ENCODE peak calls at places on chromosomes 16 and 17, in seven cellular contexts. X is mesenchymal stem cell, N is hepatocyte, P is HCT116, I is SK-N-SH, W is A549, K is mesendoderm. C is an unnamed sample. For H3K4me1, the result is how much of the 10 kb centered on the place peaks cover.

GRCh38 chr16:21638573-21638975 is 13.8 kb downstream of the IGSF6 start:
- DNase-seq in X (peak), N (no peak), P (no peak), I (no peak), W (no peak), K (no peak), C (peak)

GRCh38 chr17:14950216-14950615 is 314.9 kb downstream of the PMP22 start:
- DNase-seq in X (peak), N (no peak), P (no peak), I (no peak), W (no peak), K (peak), C (no peak)

GRCh38 chr16:47480410-47480809 is 19.3 kb downstream of the PHKB start:
- DNase-seq in X (no peak), N (no peak), P (no peak), I (no peak), W (no peak), K (no peak), C (no peak)

GRCh38 chr17:2797226-2797625 is 988 bp downstream of the RAP1GAP2 start:
- DNase-seq in X (no peak), N (no peak), P (no peak), I (peak), W (no peak), K (no peak), C (peak)

GRCh38 chr17:50203589-50204345 is 2.3 kb upstream of the COL1A1 start:
- DNase-seq in X (peak), N (peak), P (no peak), I (no peak), W (no peak), K (no peak), C (peak)

GRCh38 chr17:14061666-14062560 is 7.4 kb upstream of the COX10 start:
- DNase-seq in X (peak), N (peak), P (no peak), I (no peak), W (no peak), K (peak), C (peak)

GRCh38 chr17:6948562-6948961 is 47.3 kb upstream of the ALOX12 start:
- DNase-seq in X (no peak), N (no peak), P (no peak), I (no peak), W (no peak), K (no peak), C (no peak)

GRCh38 chr16:79347176-79347715 is 253.3 kb downstream of the MAF start:
- DNase-seq in X (no peak), N (no peak), P (no peak), I (no peak), W (no peak), K (no peak), C (no peak)

GRCh38 chr17:80260791-80261158 is at the start of gene RNF213:
- DNase-seq in X (peak), N (peak), P (no peak), I (peak), W (peak), K (peak), C (peak)

GRCh38 chr17:83190601-83191387 is 111.4 kb downstream of the METRNL start:
- DNase-seq in X (no peak), N (no peak), P (no peak), I (no peak), W (no peak), K (no peak), C (peak)

GRCh38 chr17:40540448-40540847 is 24.8 kb downstream of the CCR7 start:
- DNase-seq in X (no peak), N (no peak), P (no peak), I (no peak), W (no peak), K (peak), C (no peak)

GRCh38 chr17:10698116-10698818 is 873 bp downstream of the ADPRM start:
- DNase-seq in X (peak), N (no peak), P (no peak), I (peak), W (peak), K (peak), C (peak)

GRCh38 chr17:63914471-63914870 is 3.4 kb upstream of the CSHL1 start:
- DNase-seq in X (no peak), N (no peak), P (no peak), I (no peak), W (no peak), K (no peak), C (no peak)

GRCh38 chr17:81064746-81065475 is 30.0 kb downstream of the BAIAP2 start:
- DNase-seq in X (no peak), N (peak), P (no peak), I (no peak), W (no peak), K (peak), C (peak)

GRCh38 chr17:80491478-80492342 is 15.3 kb upstream of the NPTX1 start:
- DNase-seq in X (no peak), N (peak), P (no peak), I (peak), W (no peak), K (peak), C (peak)

GRCh38 chr17:43645765-43646481 is 15.8 kb downstream of the MEOX1 start:
- DNase-seq in X (peak), N (peak), P (no peak), I (peak), W (no peak), K (no peak), C (peak)

GRCh38 chr16:2034695-2035430 is 8.2 kb downstream of the NHERF2 start:
- DNase-seq in X (no peak), N (no peak), P (no peak), I (no peak), W (no peak), K (no peak), C (peak)

GRCh38 chr17:28317099-28317964 is 1.7 kb upstream of the TMEM97 start:
- DNase-seq in X (no peak), N (no peak), P (no peak), I (peak), W (no peak), K (no peak), C (no peak)

GRCh38 chr17:30970757-30971567 is at the start of gene RNF135:
- DNase-seq in X (peak), N (peak), P (peak), I (no peak), W (peak), K (peak), C (peak)

GRCh38 chr17:9456265-9456664 is 119.4 kb downstream of the STX8 start:
- DNase-seq in X (no peak), N (peak), P (no peak), I (no peak), W (no peak), K (no peak), C (no peak)

GRCh38 chr17:57088298-57088697 is 3.3 kb downstream of the AKAP1 start:
- DNase-seq in X (no peak), N (no peak), P (no peak), I (no peak), W (no peak), K (no peak), C (no peak)

GRCh38 chr16:70162041-70162451 is 11.5 kb upstream of the CLEC18C start:
- DNase-seq in X (peak), N (peak), P (no peak), I (peak), W (peak), K (peak), C (peak)

GRCh38 chr17:9445424-9445823 is 130.2 kb downstream of the STX8 start:
- DNase-seq in X (no peak), N (no peak), P (no peak), I (no peak), W (no peak), K (no peak), C (no peak)

GRCh38 chr16:88505405-88506082 is 52.5 kb downstream of the ZFPM1 start:
- DNase-seq in X (no peak), N (peak), P (peak), I (peak), W (peak), K (peak), C (peak)

GRCh38 chr17:80569936-80570335 is 25.3 kb downstream of the RPTOR start:
- DNase-seq in X (no peak), N (no peak), P (no peak), I (no peak), W (no peak), K (no peak), C (no peak)

GRCh38 chr16:27980076-27980775 is 83.3 kb downstream of the GSG1L start:
- DNase-seq in X (no peak), N (no peak), P (no peak), I (no peak), W (no peak), K (peak), C (no peak)

GRCh38 chr16:88685156-88686061 is 898 bp downstream of the SNAI3 start:
- DNase-seq in X (peak), N (peak), P (no peak), I (peak), W (peak), K (no peak), C (peak)

GRCh38 chr16:15961557-15962205 is 12.3 kb downstream of the ABCC1 start:
- DNase-seq in X (no peak), N (no peak), P (no peak), I (no peak), W (no peak), K (no peak), C (no peak)

GRCh38 chr17:30858556-30859250 is 26.9 kb downstream of the ATAD5 start:
- DNase-seq in X (peak), N (no peak), P (no peak), I (no peak), W (no peak), K (no peak), C (peak)

GRCh38 chr17:75105269-75106080 is 4.3 kb upstream of the ARMC7 start:
- DNase-seq in X (peak), N (peak), P (no peak), I (peak), W (peak), K (peak), C (peak)

GRCh38 chr16:74117798-74118197 is 178.8 kb upstream of the PSMD7 start:
- DNase-seq in X (no peak), N (no peak), P (no peak), I (no peak), W (no peak), K (no peak), C (no peak)

GRCh38 chr17:10614536-10615155 is 42.5 kb downstream of the MYH3 start:
- DNase-seq in X (peak), N (peak), P (peak), I (peak), W (peak), K (peak), C (peak)

GRCh38 chr17:62627219-62627903 is at the start of gene MRC2:
- DNase-seq in X (peak), N (peak), P (peak), I (peak), W (peak), K (peak), C (peak)

GRCh38 chr16:20952144-20952797 is 51.7 kb downstream of the LYRM1 start:
- DNase-seq in X (no peak), N (no peak), P (peak), I (no peak), W (no peak), K (peak), C (no peak)

GRCh38 chr17:63439682-63440081 is 6.4 kb downstream of the CYB561 start:
- DNase-seq in X (peak), N (no peak), P (no peak), I (no peak), W (no peak), K (no peak), C (peak)

GRCh38 chr17:34201225-34201624 is 53.9 kb upstream of the CCL2 start:
- DNase-seq in X (no peak), N (no peak), P (no peak), I (no peak), W (no peak), K (no peak), C (no peak)

GRCh38 chr16:86138121-86138944 is 239.4 kb downstream of the IRF8 start:
- DNase-seq in X (no peak), N (no peak), P (no peak), I (no peak), W (no peak), K (peak), C (no peak)

GRCh38 chr17:71527311-71527710 is 593.5 kb upstream of the SOX9 start:
- DNase-seq in X (no peak), N (no peak), P (no peak), I (no peak), W (no peak), K (no peak), C (no peak)

GRCh38 chr16:3049921-3050481 is 3.6 kb downstream of the MMP25 start:
- DNase-seq in X (no peak), N (no peak), P (no peak), I (no peak), W (no peak), K (no peak), C (peak)

GRCh38 chr17:76551685-76552084 is 11.8 kb downstream of the PRCD start:
- DNase-seq in X (no peak), N (no peak), P (no peak), I (no peak), W (no peak), K (no peak), C (no peak)
- H3K4me1 ChIP-seq in X (under half), N (under half), P (under half), I (under half), W (under half), K (under half), C (under half)

DNA sequence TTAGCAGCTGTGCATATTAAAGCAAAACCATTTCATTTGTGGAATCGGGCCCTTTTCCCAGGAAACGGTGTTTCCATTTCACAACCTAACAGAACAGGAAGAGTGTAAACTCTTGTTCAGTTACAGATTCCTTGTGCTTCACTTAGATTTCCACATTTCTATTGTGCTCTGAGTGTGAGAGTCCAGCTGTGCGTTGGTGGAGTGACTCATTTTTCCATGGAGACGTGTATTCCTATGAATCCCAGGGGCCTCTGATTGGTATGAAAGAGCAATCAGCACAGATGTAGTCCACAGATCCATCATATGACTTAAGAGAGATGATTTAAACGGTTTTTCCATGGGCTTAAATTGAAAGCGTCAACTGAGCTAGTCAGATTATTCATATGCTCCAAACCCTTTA is 13.3 kb upstream of the CAVIN1 start:
- DNase-seq in X (peak), N (peak), P (no peak), I (no peak), W (no peak), K (no peak), C (peak)
- H3K4me2 ChIP-seq in X (no peak), N (no peak), P (peak), I (peak), W (no peak), K (no peak), C (peak)

GRCh38 chr16:56618138-56618537 is 7.4 kb upstream of the MT1E start:
- DNase-seq in X (no peak), N (no peak), P (no peak), I (no peak), W (no peak), K (no peak), C (no peak)
- H3K27ac ChIP-seq in X (no peak), N (no peak), P (no peak), I (no peak), W (no peak), K (no peak), C (no peak)

DNA sequence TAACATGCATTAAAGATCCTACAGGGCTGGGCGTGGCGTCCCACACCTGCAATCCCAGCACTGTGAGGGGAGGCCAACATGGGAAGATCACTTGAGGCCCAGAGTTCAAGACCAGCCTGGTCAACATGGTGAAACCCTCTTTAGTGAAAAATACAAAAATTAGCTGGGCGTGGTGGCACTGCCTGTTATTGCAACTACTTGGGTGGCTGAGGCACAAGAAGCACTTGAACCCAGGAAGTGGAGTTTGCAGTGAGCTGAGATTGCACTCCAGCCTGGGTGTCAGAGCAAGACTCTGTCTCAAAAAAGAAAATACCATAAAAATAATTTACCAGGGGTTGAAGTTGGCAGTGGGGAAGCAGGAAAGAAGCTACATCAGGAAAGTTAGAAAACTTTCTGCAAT is 12.9 kb downstream of the TXNDC11 start:
- DNase-seq in X (no peak), N (no peak), P (no peak), I (no peak), W (no peak), K (no peak), C (no peak)
- H3K4me1 ChIP-seq in X (under half), N (under half), P (under half), I (under half), W (under half), K (under half), C (under half)

C was measured in osteoblast.